ENCODE peak calls at places on chromosomes 3 and 15, in four cellular contexts. S is thoracic aorta, L is nephron progenitor cell, N is neural crest cell. J is an unnamed sample.
A peak's percentile ranks its signal among the peaks of the same experiment; 100 is the strongest.

GRCh38 chr3:142993958-142994442 is 7.4 kb upstream of the U2SURP start:
- DNase-seq in L (peak; percentile 73), N (peak; percentile 66), S (peak; percentile 21), J (peak; percentile 76)

GRCh38 chr3:136676009-136676408 is 76.2 kb downstream of the STAG1 start:
- DNase-seq in N (no peak), L (no peak), S (no peak), J (no peak)

GRCh38 chr3:174441588-174442316 is 417.4 kb upstream of the NAALADL2 start:
- DNase-seq in S (no peak), L (no peak), N (no peak), J (peak; percentile 23)

GRCh38 chr15:71366926-71367325 is 251.7 kb downstream of the THSD4 start:
- DNase-seq in S (no peak), L (no peak), N (no peak), J (no peak)

GRCh38 chr3:117272876-117273523 is 563.4 kb downstream of the TUSC7 start:
- DNase-seq in S (no peak), N (no peak), L (no peak), J (no peak)

GRCh38 chr15:36106640-36107335 is 472.6 kb upstream of the CDIN1 start:
- DNase-seq in N (no peak), L (no peak), S (no peak), J (no peak)

GRCh38 chr15:66387176-66388056 is 704 bp downstream of the MAP2K1 start:
- DNase-seq in N (peak; percentile 33), L (peak; percentile 61), S (peak; percentile 46), J (peak; percentile 79)

GRCh38 chr3:162718697-162719096 is 1222.1 kb downstream of the OTOL1 start:
- DNase-seq in N (no peak), L (no peak), S (no peak), J (no peak)

GRCh38 chr3:58041826-58042324 is 33.7 kb downstream of the FLNB start:
- DNase-seq in S (no peak), N (no peak), L (no peak), J (peak; percentile 80)

GRCh38 chr3:177499779-177500423 is 302.6 kb upstream of the TBL1XR1 start:
- DNase-seq in S (no peak), N (no peak), L (no peak), J (no peak)

GRCh38 chr3:101036213-101036618 is 43.0 kb upstream of the ABI3BP start:
- DNase-seq in L (no peak), S (no peak), N (no peak), J (peak; percentile 84)

GRCh38 chr15:85667491-85668424 is 127.0 kb downstream of the KLHL25 start:
- DNase-seq in L (no peak), N (no peak), S (peak; percentile 57), J (peak; percentile 98)

GRCh38 chr3:171399842-171400241 is 60.4 kb downstream of the TNIK start:
- DNase-seq in N (no peak), S (no peak), L (no peak), J (no peak)

GRCh38 chr15:56869573-56869972 is 48.9 kb upstream of the TCF12 start:
- DNase-seq in N (peak; percentile 26), L (peak; percentile 36), S (no peak), J (peak; percentile 9)

GRCh38 chr15:44535509-44536297 is 1.2 kb upstream of the EIF3J start:
- DNase-seq in S (no peak), L (peak; percentile 29), N (no peak), J (no peak)

GRCh38 chr3:122497425-122497824 is 17.3 kb downstream of the KPNA1 start:
- DNase-seq in L (no peak), S (no peak), N (no peak), J (peak; percentile 92)

GRCh38 chr3:99818818-99819217 is 1.2 kb downstream of the CMSS1 start:
- DNase-seq in N (no peak), S (no peak), L (no peak), J (no peak)

GRCh38 chr3:99817047-99817436 is 620 bp upstream of the CMSS1 start:
- DNase-seq in N (peak; percentile 9), L (peak; percentile 21), S (no peak), J (no peak)

GRCh38 chr3:99817437-99818240 is at the start of gene CMSS1:
- DNase-seq in L (peak; percentile 99), S (peak; percentile 67), N (peak; percentile 96), J (peak; percentile 93)
- TF ChIP-seq CTCF in L (no peak), S (peak; percentile 41), N (peak; percentile 53), J (peak; percentile 27)

GRCh38 chr3:73094127-73094526 is 32.7 kb downstream of the EBLN2 start:
- DNase-seq in N (no peak), S (no peak), L (no peak), J (no peak)
- TF ChIP-seq CTCF in N (peak; percentile 38), S (no peak), L (no peak), J (no peak)

GRCh38 chr3:49701388-49702077 is 12.2 kb downstream of the RNF123 start:
- DNase-seq in S (no peak), N (no peak), L (peak; percentile 43), J (no peak)
- TF ChIP-seq CTCF in S (no peak), N (peak; percentile 44), L (peak; percentile 48), J (peak; percentile 62)

DNA sequence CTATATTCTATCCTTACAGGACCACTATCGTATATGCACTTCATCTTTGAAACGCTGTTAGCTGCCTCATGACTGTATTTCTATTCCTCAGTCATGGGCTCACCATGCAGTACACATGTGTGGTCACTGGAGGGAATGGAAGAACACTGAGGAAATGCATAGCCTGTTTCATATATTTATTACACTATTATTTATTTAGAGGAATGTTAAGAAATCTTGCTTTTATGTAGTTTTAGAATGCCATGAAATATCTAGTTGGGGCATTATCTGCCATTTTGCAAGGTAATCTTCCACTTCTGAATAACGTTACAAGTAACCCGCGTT is 155.7 kb downstream of the IGF1R start:
- DNase-seq in N (no peak), L (no peak), S (no peak), J (peak; percentile 21)
- TF ChIP-seq CTCF in N (peak; percentile 51), L (no peak), S (peak; percentile 15), J (peak; percentile 35)

DNA sequence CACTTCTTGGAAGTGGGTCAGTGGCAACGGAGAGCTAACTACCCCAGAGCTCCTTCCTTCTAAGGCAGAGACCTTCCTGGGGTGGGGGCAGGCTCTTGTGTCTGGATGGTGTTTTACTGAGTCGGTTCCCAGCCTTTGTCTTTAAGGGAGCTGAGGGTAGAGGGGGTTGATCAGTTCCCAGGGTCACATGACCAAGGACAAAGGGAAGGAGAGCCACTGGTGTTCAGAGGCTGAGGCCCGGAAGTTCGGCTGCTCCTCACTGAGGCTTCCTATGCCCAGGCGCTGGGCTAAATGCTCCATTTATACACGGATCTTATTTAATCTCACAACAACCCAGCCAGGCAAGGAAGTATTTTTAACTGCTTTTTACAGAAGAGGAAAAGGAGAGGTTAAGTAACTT is 21.0 kb downstream of the EPHB3 start:
- DNase-seq in L (no peak), S (no peak), N (no peak), J (peak; percentile 50)
- TF ChIP-seq CTCF in L (no peak), S (no peak), N (no peak), J (no peak)

GRCh38 chr3:188939799-188940198 is 232.0 kb upstream of the TPRG1 start:
- DNase-seq in L (no peak), N (no peak), S (no peak), J (no peak)

GRCh38 chr3:188938999-188939398 is 232.8 kb upstream of the TPRG1 start:
- DNase-seq in L (no peak), N (no peak), S (no peak), J (no peak)

GRCh38 chr3:188937389-188937788 is 234.4 kb upstream of the TPRG1 start:
- DNase-seq in N (no peak), S (no peak), L (no peak), J (no peak)

GRCh38 chr3:188940213-188940914 is 231.4 kb upstream of the TPRG1 start:
- DNase-seq in N (no peak), S (no peak), L (no peak), J (no peak)

GRCh38 chr3:188936597-188937107 is 235.1 kb upstream of the TPRG1 start:
- DNase-seq in N (no peak), S (no peak), L (no peak), J (no peak)
- TF ChIP-seq CTCF in N (no peak), S (no peak), L (no peak), J (no peak)

J was measured in fibroblast of villous mesenchyme.